ENCODE peak calls at places on chromosomes 5 and 9, in six cellular contexts. N is M059J, O is T-helper 1 cell, D is HEK293T, R is GM23248, I is AG08395. U is an unnamed sample.

GRCh38 chr5:171264842-171265241 is 44.2 kb upstream of the TLX3 start:
- DNase-seq in N (no peak), O (no peak), D (no peak), R (no peak), I (no peak), U (no peak)

GRCh38 chr9:106878943-106879916 is 16.3 kb downstream of the ZNF462 start:
- DNase-seq in N (peak; percentile 70), O (no peak), D (no peak), R (peak; percentile 91), I (peak; percentile 81), U (peak; percentile 92)

GRCh38 chr5:168740055-168740820 is 161.1 kb upstream of the PANK3 start:
- DNase-seq in N (no peak), O (no peak), D (no peak), R (no peak), I (no peak), U (no peak)

GRCh38 chr9:12785941-12786340 is 11.1 kb downstream of the LURAP1L start:
- DNase-seq in N (no peak), O (no peak), D (no peak), R (peak; percentile 38), I (no peak), U (no peak)

GRCh38 chr5:92864591-92864990 is 716.4 kb downstream of the NR2F1-AS1 start:
- DNase-seq in N (no peak), O (no peak), D (no peak), R (no peak), I (no peak), U (no peak)

GRCh38 chr9:76652894-76653293 is 111.3 kb upstream of the PCA3 start:
- DNase-seq in N (peak; percentile 52), O (no peak), D (no peak), R (no peak), I (no peak), U (no peak)

GRCh38 chr5:165616550-165617430 is 2111.4 kb downstream of the MAT2B start:
- DNase-seq in N (peak; percentile 10), O (no peak), D (no peak), R (no peak), I (no peak), U (no peak)

GRCh38 chr9:69671904-69672827 is at the start of gene APBA1:
- DNase-seq in N (peak; percentile 42), O (peak; percentile 23), D (peak; percentile 58), R (peak; percentile 74), I (peak; percentile 59), U (peak; percentile 16)

GRCh38 chr9:123660691-123661090 is 269.2 kb downstream of the DENND1A start:
- DNase-seq in N (no peak), O (no peak), D (no peak), R (no peak), I (no peak), U (no peak)

GRCh38 chr9:110750272-110750671 is 81.7 kb downstream of the MUSK start:
- DNase-seq in N (no peak), O (no peak), D (no peak), R (peak; percentile 41), I (no peak), U (no peak)

GRCh38 chr5:63050916-63051315 is 472.3 kb downstream of the LRRC70 start:
- DNase-seq in N (no peak), O (no peak), D (no peak), R (no peak), I (no peak), U (no peak)

GRCh38 chr5:64628901-64629300 is 61.4 kb upstream of the SHISAL2B start:
- DNase-seq in N (no peak), O (no peak), D (no peak), R (peak; percentile 19), I (no peak), U (no peak)

GRCh38 chr5:180799902-180800801 is 2.5 kb downstream of the MGAT1 start:
- DNase-seq in N (peak; percentile 91), O (no peak), D (no peak), R (peak; percentile 89), I (peak; percentile 74), U (peak; percentile 54)

GRCh38 chr9:130433168-130433946 is 11.4 kb upstream of the ASS1 start:
- DNase-seq in N (no peak), O (no peak), D (peak; percentile 83), R (peak; percentile 82), I (peak; percentile 74), U (no peak)

GRCh38 chr9:87093777-87094176 is 146.5 kb upstream of the GAS1 start:
- DNase-seq in N (no peak), O (no peak), D (no peak), R (no peak), I (no peak), U (no peak)

GRCh38 chr9:128920381-128921058 is at the start of gene PHYHD1:
- DNase-seq in N (peak; percentile 75), O (no peak), D (no peak), R (peak; percentile 88), I (peak; percentile 78), U (peak; percentile 69)

GRCh38 chr9:85290019-85290418 is 451.7 kb downstream of the AGTPBP1 start:
- DNase-seq in N (no peak), O (no peak), D (no peak), R (no peak), I (no peak), U (no peak)

GRCh38 chr5:102421647-102422046 is 77.2 kb downstream of the SLCO6A1 start:
- DNase-seq in N (peak; percentile 45), O (no peak), D (no peak), R (no peak), I (no peak), U (no peak)

GRCh38 chr5:18102733-18103132 is 468.5 kb downstream of the TAF11L14 start:
- DNase-seq in N (no peak), O (no peak), D (no peak), R (no peak), I (no peak), U (no peak)

GRCh38 chr5:89313804-89314588 is 431.0 kb upstream of the MEF2C start:
- DNase-seq in N (peak; percentile 89), O (no peak), D (no peak), R (peak; percentile 90), I (peak; percentile 67), U (peak; percentile 57)

GRCh38 chr9:134991808-134992754 is 74.4 kb upstream of the FCN1 start:
- DNase-seq in N (no peak), O (no peak), D (no peak), R (no peak), I (no peak), U (no peak)